ENCODE peak calls at places on chromosomes 3 and 15, in six cellular contexts. S, V, M, F, X and P are unnamed samples.

GRCh38 chr3:130424837-130425236 is 79.4 kb downstream of the COL6A5 start:
- DNase-seq in S (no peak), F (no peak), V (no peak), X (no peak), M (no peak), P (no peak)

GRCh38 chr3:143327388-143327787 is 207.8 kb downstream of the CHST2 start:
- DNase-seq in X (no peak), S (no peak), M (no peak), F (no peak), V (no peak), P (no peak)

GRCh38 chr3:14719006-14719405 is 44.1 kb downstream of the C3orf20 start:
- DNase-seq in X (no peak), F (peak; percentile 55), V (no peak), M (no peak), S (no peak), P (no peak)

GRCh38 chr3:143443851-143444331 is 324.3 kb downstream of the CHST2 start:
- DNase-seq in S (peak; percentile 75), F (peak; percentile 95), V (peak; percentile 68), M (peak; percentile 64), X (peak; percentile 71), P (no peak)

GRCh38 chr15:71753346-71753745 is 57.0 kb upstream of the NR2E3 start:
- DNase-seq in X (no peak), V (no peak), S (no peak), M (no peak), F (peak; percentile 12), P (no peak)

GRCh38 chr15:25847066-25847465 is 16.1 kb downstream of the ATP10A start:
- DNase-seq in S (no peak), M (no peak), F (no peak), X (no peak), V (no peak), P (peak; percentile 84)

GRCh38 chr15:68817304-68818087 is 3.2 kb downstream of the ANP32A start:
- DNase-seq in V (peak; percentile 60), M (peak; percentile 62), F (peak; percentile 76), X (peak; percentile 82), S (peak; percentile 75), P (peak; percentile 89)

GRCh38 chr15:81336568-81336967 is 12.6 kb upstream of the STARD5 start:
- DNase-seq in V (no peak), M (no peak), X (no peak), F (peak; percentile 64), S (no peak), P (peak; percentile 69)

GRCh38 chr15:57236561-57237281 is 139.6 kb upstream of the CGNL1 start:
- DNase-seq in S (no peak), V (no peak), X (no peak), F (no peak), M (no peak), P (no peak)

GRCh38 chr3:44048196-44048924 is 193.3 kb upstream of the TOPAZ1 start:
- DNase-seq in S (no peak), V (no peak), F (peak; percentile 2), X (no peak), M (no peak), P (no peak)

GRCh38 chr3:47989981-47990440 is 26.2 kb downstream of the MAP4 start:
- DNase-seq in M (peak; percentile 89), F (peak; percentile 95), V (peak; percentile 69), S (peak; percentile 76), X (peak; percentile 91), P (peak; percentile 83)

GRCh38 chr3:187061748-187062147 is 77.5 kb downstream of the RPL39L start:
- DNase-seq in S (no peak), V (no peak), F (no peak), X (no peak), M (no peak), P (no peak)

GRCh38 chr3:170469151-170470062 is 50.7 kb downstream of the CLDN11 start:
- DNase-seq in X (no peak), S (no peak), F (no peak), V (no peak), M (peak; percentile 86), P (no peak)

GRCh38 chr3:181561130-181561529 is 150.6 kb upstream of the SOX2 start:
- DNase-seq in X (no peak), S (no peak), F (no peak), V (no peak), M (no peak), P (no peak)

GRCh38 chr3:167187211-167187610 is 192.9 kb downstream of the ZBBX start:
- DNase-seq in M (no peak), F (no peak), S (no peak), X (no peak), V (no peak), P (no peak)

GRCh38 chr3:170296703-170297102 is 60.8 kb upstream of the SKIL start:
- DNase-seq in V (no peak), M (no peak), X (no peak), S (no peak), F (no peak), P (peak; percentile 58)

GRCh38 chr3:101521251-101521701 is 8.3 kb upstream of the SENP7 start:
- DNase-seq in V (no peak), X (no peak), F (no peak), S (no peak), M (no peak), P (no peak)

GRCh38 chr3:114506622-114507300 is 212.9 kb downstream of the TIGIT start:
- DNase-seq in S (no peak), M (no peak), V (no peak), X (no peak), F (no peak), P (no peak)

GRCh38 chr15:65189102-65189740 is 4.1 kb upstream of the CLPX start:
- DNase-seq in V (no peak), X (no peak), S (no peak), F (peak; percentile 79), M (peak; percentile 64), P (peak; percentile 66)

GRCh38 chr3:16448691-16449090 is 64.8 kb downstream of the RFTN1 start:
- DNase-seq in M (peak; percentile 80), V (peak; percentile 21), F (peak; percentile 89), X (peak; percentile 93), S (peak; percentile 63), P (peak; percentile 64)

DNA sequence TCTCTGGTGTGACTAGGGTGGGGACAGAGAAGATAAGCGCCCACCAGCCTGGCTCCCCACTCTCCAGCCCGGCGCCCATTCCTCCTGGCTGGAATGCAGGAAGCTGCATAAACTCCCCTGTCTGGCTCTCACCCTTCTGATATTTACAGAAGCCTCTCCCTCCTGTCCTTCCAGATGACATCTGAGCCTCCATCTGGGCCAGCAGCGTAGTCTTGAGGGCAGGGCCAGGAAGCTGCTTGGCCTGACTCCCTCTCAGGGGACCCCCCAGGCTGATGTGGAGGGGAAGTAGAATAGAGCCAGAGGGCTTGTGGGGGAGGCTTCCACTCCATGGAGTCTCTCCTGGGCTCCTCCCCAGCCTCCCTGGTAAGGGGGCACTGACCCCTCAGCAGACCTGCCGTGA is 49.9 kb downstream of the LINGO1 start:
- DNase-seq in S (no peak), M (no peak), F (no peak), X (no peak), V (no peak), P (no peak)
- H3K4me1 ChIP-seq in S (peaks cover 3% of the 10 kb centered on the region), M (no peaks in the 10 kb centered on the region), F (peaks cover 4% of the 10 kb centered on the region), X (no peaks in the 10 kb centered on the region), V (no peaks in the 10 kb centered on the region), P (no peaks in the 10 kb centered on the region)

GRCh38 chr3:107745354-107745753 is 222.6 kb downstream of the BBX start:
- DNase-seq in V (no peak), S (no peak), M (no peak), F (no peak), X (no peak), P (no peak)
- H3K4me1 ChIP-seq in V (no peaks in the 10 kb centered on the region), S (no peaks in the 10 kb centered on the region), M (no peaks in the 10 kb centered on the region), F (peaks cover 2% of the 10 kb centered on the region), X (no peaks in the 10 kb centered on the region), P (no peaks in the 10 kb centered on the region)

GRCh38 chr15:67126551-67127333 is 61.3 kb downstream of the SMAD3 start:
- DNase-seq in V (no peak), S (no peak), M (no peak), X (peak; percentile 57), F (no peak), P (no peak)

GRCh38 chr15:67124111-67124510 is 58.7 kb downstream of the SMAD3 start:
- DNase-seq in X (peak; percentile 23), M (no peak), V (no peak), S (no peak), F (no peak), P (no peak)

GRCh38 chr15:67127334-67127664 is 61.9 kb downstream of the SMAD3 start:
- DNase-seq in F (no peak), M (no peak), X (peak; percentile 37), V (no peak), S (no peak), P (no peak)

GRCh38 chr15:67124911-67125588 is 59.6 kb downstream of the SMAD3 start:
- DNase-seq in S (no peak), F (no peak), M (no peak), V (no peak), X (no peak), P (no peak)

DNA sequence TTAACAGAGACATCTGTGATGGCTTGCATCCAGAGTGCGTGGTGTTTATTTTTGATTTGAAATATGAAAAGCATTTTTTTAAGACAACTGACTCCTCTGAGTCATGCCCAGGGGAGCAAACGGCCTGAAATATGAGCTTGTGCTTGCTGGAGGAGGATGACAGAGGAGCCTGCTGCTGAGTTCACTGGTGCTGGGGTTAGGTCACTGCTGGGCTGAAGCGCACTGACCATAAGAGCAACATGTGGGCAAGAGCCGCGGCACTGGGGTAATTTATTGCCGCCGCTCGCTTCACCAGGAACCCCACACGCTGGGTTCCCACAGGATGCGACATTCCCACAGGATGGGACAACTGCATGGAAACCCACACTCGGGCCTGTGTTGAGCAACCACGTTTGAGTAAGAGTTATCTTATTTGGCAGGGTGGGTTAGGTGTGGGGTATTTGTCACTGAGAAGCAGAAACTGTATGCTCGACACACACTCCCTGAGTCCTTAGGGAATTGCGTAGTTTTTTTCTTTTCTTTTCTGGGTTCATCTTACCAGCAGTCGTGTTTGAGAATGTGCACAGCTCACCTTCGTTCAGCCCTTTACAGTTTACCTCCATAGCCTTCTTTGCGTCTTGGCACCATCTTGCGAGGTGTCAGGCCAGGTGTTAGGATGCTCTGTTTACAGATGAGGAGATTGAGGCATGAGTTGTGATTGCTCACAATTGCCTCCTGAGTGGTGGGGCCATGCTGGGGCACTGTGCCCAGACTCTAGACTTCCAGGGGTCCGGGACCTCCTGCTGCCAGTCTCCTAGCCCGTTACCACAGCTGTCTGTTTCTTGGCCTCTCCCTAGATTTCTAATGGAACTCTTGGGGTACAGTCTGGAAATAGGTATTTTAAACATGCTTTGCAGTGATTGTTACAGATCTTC is 60.4 kb downstream of the SMAD3 start:
- DNase-seq in M (peak; percentile 92), X (peak; percentile 93), F (peak; percentile 97), S (peak; percentile 81), V (peak; percentile 48), P (no peak)
- H3K4me1 ChIP-seq in M (peaks cover 22% of the 10 kb centered on the region), X (no peaks in the 10 kb centered on the region), F (peaks cover 3% of the 10 kb centered on the region), S (peaks cover 42% of the 10 kb centered on the region), V (peaks cover 30% of the 10 kb centered on the region), P (peaks cover 18% of the 10 kb centered on the region)

GRCh38 chr3:69326821-69327433 is 59.0 kb downstream of the FRMD4B start:
- DNase-seq in M (no peak), S (no peak), V (no peak), F (no peak), X (no peak), P (peak; percentile 65)

GRCh38 chr3:69329897-69330296 is 56.0 kb downstream of the FRMD4B start:
- DNase-seq in M (no peak), S (no peak), V (no peak), F (peak; percentile 14), X (no peak), P (no peak)

GRCh38 chr3:69328903-69329302 is 57.0 kb downstream of the FRMD4B start:
- DNase-seq in V (no peak), M (no peak), X (no peak), S (no peak), F (no peak), P (no peak)

GRCh38 chr3:69330891-69331400 is 54.9 kb downstream of the FRMD4B start:
- DNase-seq in V (no peak), X (no peak), F (peak; percentile 61), S (peak; percentile 42), M (no peak), P (no peak)

GRCh38 chr3:69328103-69328755 is 57.7 kb downstream of the FRMD4B start:
- DNase-seq in M (no peak), F (no peak), X (no peak), V (no peak), S (no peak), P (no peak)
- H3K4me1 ChIP-seq in M (no peaks in the 10 kb centered on the region), F (peaks cover 8% of the 10 kb centered on the region), X (no peaks in the 10 kb centered on the region), V (no peaks in the 10 kb centered on the region), S (peaks cover 30% of the 10 kb centered on the region), P (peaks cover 41% of the 10 kb centered on the region)